ENCODE peak calls at places on chromosomes 12 and 14, in five cellular contexts. V, W, U, F and L are unnamed samples.

GRCh38 chr14:102878174-102878969 is 44.1 kb upstream of the AMN start:
- DNase-seq in F (no peak), W (no peak), U (no peak), V (no peak), L (no peak)

GRCh38 chr12:129052373-129052772 is 199.1 kb downstream of the GLT1D1 start:
- DNase-seq in V (no peak), F (no peak), W (no peak), U (no peak), L (no peak)

GRCh38 chr12:102513272-102513671 is 32.9 kb upstream of the IGF1 start:
- DNase-seq in W (no peak), F (no peak), V (no peak), U (no peak), L (no peak)

GRCh38 chr14:65287264-65288131 is 125.0 kb upstream of the FUT8 start:
- DNase-seq in W (no peak), U (no peak), F (no peak), V (no peak), L (no peak)

GRCh38 chr12:28563926-28564325 is 373.7 kb downstream of the CCDC91 start:
- DNase-seq in V (no peak), F (peak), W (no peak), U (peak), L (no peak)

GRCh38 chr14:55274760-55275159 is 3.5 kb downstream of the FBXO34 start:
- DNase-seq in U (peak), W (peak), F (peak), V (no peak), L (no peak)

GRCh38 chr12:108128221-108129016 is 669 bp upstream of the WSCD2 start:
- DNase-seq in V (no peak), U (no peak), W (no peak), F (no peak), L (no peak)

GRCh38 chr14:34496007-34496678 is 34.1 kb upstream of the SPTSSA start:
- DNase-seq in F (no peak), U (no peak), V (peak), W (no peak), L (no peak)

GRCh38 chr12:121446760-121447159 is 46.8 kb downstream of the RNF34 start:
- DNase-seq in U (no peak), V (no peak), F (peak), W (no peak), L (no peak)

GRCh38 chr12:38269897-38270296 is 46.7 kb upstream of the ALG10B start:
- DNase-seq in F (no peak), U (no peak), V (no peak), W (no peak), L (no peak)

GRCh38 chr12:112170971-112171596 is 45.7 kb downstream of the TRAFD1 start:
- DNase-seq in U (no peak), F (no peak), W (no peak), V (peak), L (no peak)

GRCh38 chr12:94779520-94779919 is 129.2 kb upstream of the TMCC3 start:
- DNase-seq in F (peak), V (no peak), U (peak), W (peak), L (no peak)

GRCh38 chr12:26833692-26834168 is 736 bp upstream of the ITPR2 start:
- DNase-seq in F (peak), V (no peak), W (no peak), U (no peak), L (no peak)

GRCh38 chr12:120211243-120211903 is 10.5 kb upstream of the RPLP0 start:
- DNase-seq in F (no peak), U (no peak), W (no peak), V (no peak), L (no peak)

GRCh38 chr12:120790114-120790513 is 64.5 kb downstream of the ACADS start:
- DNase-seq in U (no peak), F (no peak), W (no peak), V (no peak), L (no peak)

GRCh38 chr12:3629082-3629830 is 123.7 kb downstream of the CRACR2A start:
- DNase-seq in W (no peak), V (no peak), U (no peak), F (no peak), L (no peak)

GRCh38 chr12:39805651-39806050 is 186.0 kb upstream of the ABCD2 start:
- DNase-seq in W (no peak), U (no peak), V (no peak), F (no peak), L (no peak)

GRCh38 chr14:99728981-99729451 is 44.9 kb downstream of the CYP46A1 start:
- DNase-seq in F (no peak), U (no peak), V (peak), W (no peak), L (no peak)

GRCh38 chr12:47094804-47095203 is 15.0 kb upstream of the AMIGO2 start:
- DNase-seq in U (no peak), W (peak), V (no peak), F (no peak), L (no peak)

GRCh38 chr12:50924439-50925341 is 27.7 kb upstream of the HIGD1C start:
- DNase-seq in V (peak), W (peak), U (peak), F (peak), L (peak)

GRCh38 chr14:36085861-36086260 is 90.7 kb downstream of the PTCSC3 start:
- DNase-seq in U (no peak), F (no peak), V (no peak), W (no peak), L (no peak)

GRCh38 chr12:132686831-132687210 is 321 bp downstream of the POLE start:
- DNase-seq in W (no peak), V (no peak), U (no peak), F (peak), L (no peak)

GRCh38 chr12:53221203-53222076 is 10.6 kb downstream of the RARG start:
- DNase-seq in U (no peak), F (peak), W (peak), V (peak), L (peak)

GRCh38 chr14:75123991-75124390 is 2.9 kb downstream of the NEK9 start:
- DNase-seq in F (peak), W (peak), U (peak), V (no peak), L (peak)